ENCODE peak calls at places on chromosomes 3 and 15, in four cellular contexts. One of them, this sample, is unnamed.

GRCh38 chr3:169954142-169954756 is 12.4 kb upstream of the SEC62 start:
- DNase-seq in CD4-positive, CD25-positive, alpha-beta regulatory T cell: no peak
- DNase-seq in CD8-positive, alpha-beta memory T cell: no peak
- DNase-seq in tibial artery: no peak
- DNase-seq in this sample: no peak

GRCh38 chr3:69739204-69740102 is at the start of gene MITF:
- DNase-seq in CD4-positive, CD25-positive, alpha-beta regulatory T cell: peak; percentile 16
- DNase-seq in tibial artery: peak; percentile 96
- DNase-seq in CD8-positive, alpha-beta memory T cell: no peak
- DNase-seq in this sample: peak; percentile 80

GRCh38 chr3:44962606-44963393 is 13.2 kb downstream of the ZDHHC3 start:
- DNase-seq in tibial artery: no peak
- DNase-seq in CD8-positive, alpha-beta memory T cell: no peak
- DNase-seq in CD4-positive, CD25-positive, alpha-beta regulatory T cell: no peak
- DNase-seq in this sample: no peak

GRCh38 chr15:74327756-74328155 is 39.7 kb downstream of the CYP11A1 start:
- DNase-seq in tibial artery: no peak
- DNase-seq in CD4-positive, CD25-positive, alpha-beta regulatory T cell: no peak
- DNase-seq in CD8-positive, alpha-beta memory T cell: no peak
- DNase-seq in this sample: no peak

GRCh38 chr3:123605789-123606234 is 21.0 kb upstream of the HACD2 start:
- DNase-seq in CD4-positive, CD25-positive, alpha-beta regulatory T cell: no peak
- DNase-seq in tibial artery: no peak
- DNase-seq in CD8-positive, alpha-beta memory T cell: no peak
- DNase-seq in this sample: no peak

GRCh38 chr3:52240059-52240885 is 1.3 kb upstream of the TWF2 start:
- DNase-seq in CD8-positive, alpha-beta memory T cell: no peak
- DNase-seq in tibial artery: peak; percentile 82
- DNase-seq in CD4-positive, CD25-positive, alpha-beta regulatory T cell: peak; percentile 85
- DNase-seq in this sample: no peak

GRCh38 chr15:28086175-28086703 is 12.9 kb downstream of the OCA2 start:
- DNase-seq in CD4-positive, CD25-positive, alpha-beta regulatory T cell: peak; percentile 62
- DNase-seq in tibial artery: peak; percentile 73
- DNase-seq in CD8-positive, alpha-beta memory T cell: peak; percentile 52
- DNase-seq in this sample: no peak

GRCh38 chr15:22902046-22902445 is 63.6 kb downstream of the NIPA2 start:
- DNase-seq in CD8-positive, alpha-beta memory T cell: no peak
- DNase-seq in CD4-positive, CD25-positive, alpha-beta regulatory T cell: no peak
- DNase-seq in tibial artery: no peak
- DNase-seq in this sample: no peak

GRCh38 chr15:77355321-77355720 is 64.6 kb downstream of the PEAK1 start:
- DNase-seq in tibial artery: no peak
- DNase-seq in CD4-positive, CD25-positive, alpha-beta regulatory T cell: no peak
- DNase-seq in CD8-positive, alpha-beta memory T cell: no peak
- DNase-seq in this sample: no peak

GRCh38 chr3:176526194-176526593 is 671.1 kb downstream of the TBL1XR1 start:
- DNase-seq in CD4-positive, CD25-positive, alpha-beta regulatory T cell: no peak
- DNase-seq in tibial artery: no peak
- DNase-seq in CD8-positive, alpha-beta memory T cell: no peak
- DNase-seq in this sample: no peak

GRCh38 chr3:64150527-64151238 is 74.6 kb downstream of the PRICKLE2 start:
- DNase-seq in CD4-positive, CD25-positive, alpha-beta regulatory T cell: no peak
- DNase-seq in CD8-positive, alpha-beta memory T cell: no peak
- DNase-seq in tibial artery: peak; percentile 29
- DNase-seq in this sample: no peak

GRCh38 chr3:49771340-49771938 is 14.9 kb downstream of the IP6K1 start:
- DNase-seq in CD8-positive, alpha-beta memory T cell: no peak
- DNase-seq in CD4-positive, CD25-positive, alpha-beta regulatory T cell: no peak
- DNase-seq in tibial artery: no peak
- DNase-seq in this sample: no peak

GRCh38 chr15:40436116-40436891 is 4.4 kb upstream of the BAHD1 start:
- DNase-seq in tibial artery: no peak
- DNase-seq in CD8-positive, alpha-beta memory T cell: no peak
- DNase-seq in CD4-positive, CD25-positive, alpha-beta regulatory T cell: no peak
- DNase-seq in this sample: no peak

GRCh38 chr15:38888701-38889154 is 324.1 kb upstream of the RASGRP1 start:
- DNase-seq in CD4-positive, CD25-positive, alpha-beta regulatory T cell: no peak
- DNase-seq in CD8-positive, alpha-beta memory T cell: no peak
- DNase-seq in tibial artery: no peak
- DNase-seq in this sample: no peak

GRCh38 chr15:82944840-82945239 is 7.7 kb downstream of the HOMER2 start:
- DNase-seq in tibial artery: no peak
- DNase-seq in CD8-positive, alpha-beta memory T cell: no peak
- DNase-seq in CD4-positive, CD25-positive, alpha-beta regulatory T cell: no peak
- DNase-seq in this sample: no peak

GRCh38 chr15:101675015-101675414 is 22.8 kb upstream of the TM2D3 start:
- DNase-seq in tibial artery: no peak
- DNase-seq in CD8-positive, alpha-beta memory T cell: no peak
- DNase-seq in CD4-positive, CD25-positive, alpha-beta regulatory T cell: no peak
- DNase-seq in this sample: no peak

GRCh38 chr3:171329759-171330158 is 130.4 kb downstream of the TNIK start:
- DNase-seq in tibial artery: no peak
- DNase-seq in CD4-positive, CD25-positive, alpha-beta regulatory T cell: no peak
- DNase-seq in CD8-positive, alpha-beta memory T cell: no peak
- DNase-seq in this sample: no peak

GRCh38 chr3:154314152-154314551 is 10.1 kb downstream of the DHX36 start:
- DNase-seq in CD4-positive, CD25-positive, alpha-beta regulatory T cell: no peak
- DNase-seq in CD8-positive, alpha-beta memory T cell: no peak
- DNase-seq in tibial artery: no peak
- DNase-seq in this sample: no peak

GRCh38 chr3:73324203-73325155 is 263.0 kb downstream of the EBLN2 start:
- DNase-seq in tibial artery: no peak
- DNase-seq in CD8-positive, alpha-beta memory T cell: no peak
- DNase-seq in CD4-positive, CD25-positive, alpha-beta regulatory T cell: no peak
- DNase-seq in this sample: no peak

GRCh38 chr15:70195808-70196304 is 98.1 kb upstream of the TLE3 start:
- DNase-seq in tibial artery: peak; percentile 85
- DNase-seq in CD4-positive, CD25-positive, alpha-beta regulatory T cell: no peak
- DNase-seq in CD8-positive, alpha-beta memory T cell: no peak
- DNase-seq in this sample: no peak

GRCh38 chr15:29736745-29737023 is 85.6 kb downstream of the TJP1 start:
- DNase-seq in CD4-positive, CD25-positive, alpha-beta regulatory T cell: no peak
- DNase-seq in tibial artery: no peak
- DNase-seq in CD8-positive, alpha-beta memory T cell: no peak
- DNase-seq in this sample: no peak

GRCh38 chr15:23416349-23417276 is 30.4 kb downstream of the GOLGA6L2 start:
- DNase-seq in CD4-positive, CD25-positive, alpha-beta regulatory T cell: no peak
- DNase-seq in CD8-positive, alpha-beta memory T cell: no peak
- DNase-seq in tibial artery: no peak
- DNase-seq in this sample: no peak

GRCh38 chr3:100316656-100317069 is 17.9 kb upstream of the NIT2 start:
- DNase-seq in tibial artery: peak; percentile 31
- DNase-seq in CD4-positive, CD25-positive, alpha-beta regulatory T cell: peak; percentile 77
- DNase-seq in CD8-positive, alpha-beta memory T cell: peak; percentile 41
- DNase-seq in this sample: peak; percentile 16

GRCh38 chr15:73948982-73949381 is 22.7 kb downstream of the LOXL1 start:
- DNase-seq in CD8-positive, alpha-beta memory T cell: no peak
- DNase-seq in tibial artery: no peak
- DNase-seq in CD4-positive, CD25-positive, alpha-beta regulatory T cell: no peak
- DNase-seq in this sample: no peak

GRCh38 chr3:153142961-153143360 is 19.1 kb upstream of the RAP2B start:
- DNase-seq in CD4-positive, CD25-positive, alpha-beta regulatory T cell: no peak
- DNase-seq in CD8-positive, alpha-beta memory T cell: no peak
- DNase-seq in tibial artery: no peak
- DNase-seq in this sample: no peak

GRCh38 chr15:50828610-50829206 is 63.2 kb upstream of the SPPL2A start:
- DNase-seq in CD4-positive, CD25-positive, alpha-beta regulatory T cell: no peak
- DNase-seq in tibial artery: peak; percentile 37
- DNase-seq in CD8-positive, alpha-beta memory T cell: no peak
- DNase-seq in this sample: no peak

GRCh38 chr3:15520185-15520584 is 1.3 kb downstream of the COLQ start:
- DNase-seq in CD8-positive, alpha-beta memory T cell: no peak
- DNase-seq in tibial artery: no peak
- DNase-seq in CD4-positive, CD25-positive, alpha-beta regulatory T cell: no peak
- DNase-seq in this sample: no peak

GRCh38 chr3:73101916-73102315 is 40.5 kb downstream of the EBLN2 start:
- DNase-seq in tibial artery: no peak
- DNase-seq in CD4-positive, CD25-positive, alpha-beta regulatory T cell: no peak
- DNase-seq in CD8-positive, alpha-beta memory T cell: no peak
- DNase-seq in this sample: no peak

GRCh38 chr3:27228805-27229204 is 140.4 kb downstream of the NEK10 start:
- DNase-seq in CD4-positive, CD25-positive, alpha-beta regulatory T cell: no peak
- DNase-seq in tibial artery: no peak
- DNase-seq in CD8-positive, alpha-beta memory T cell: no peak
- DNase-seq in this sample: no peak

GRCh38 chr15:67331676-67332075 is 77.1 kb downstream of the IQCH start:
- DNase-seq in tibial artery: no peak
- DNase-seq in CD4-positive, CD25-positive, alpha-beta regulatory T cell: no peak
- DNase-seq in CD8-positive, alpha-beta memory T cell: no peak
- DNase-seq in this sample: no peak

GRCh38 chr3:158768361-158768787 is 33.5 kb upstream of the MFSD1 start:
- DNase-seq in tibial artery: peak; percentile 82
- DNase-seq in CD8-positive, alpha-beta memory T cell: no peak
- DNase-seq in CD4-positive, CD25-positive, alpha-beta regulatory T cell: no peak
- DNase-seq in this sample: no peak

GRCh38 chr15:86837631-86838030 is 758.0 kb downstream of the AGBL1 start:
- DNase-seq in CD4-positive, CD25-positive, alpha-beta regulatory T cell: no peak
- DNase-seq in tibial artery: no peak
- DNase-seq in CD8-positive, alpha-beta memory T cell: no peak
- DNase-seq in this sample: no peak

GRCh38 chr15:41465822-41466421 is 27.8 kb upstream of the ITPKA start:
- DNase-seq in CD8-positive, alpha-beta memory T cell: peak; percentile 21
- DNase-seq in tibial artery: no peak
- DNase-seq in CD4-positive, CD25-positive, alpha-beta regulatory T cell: peak; percentile 73
- DNase-seq in this sample: no peak

GRCh38 chr3:48919215-48920138 is 835 bp downstream of the ARIH2 start:
- DNase-seq in CD4-positive, CD25-positive, alpha-beta regulatory T cell: peak; percentile 84
- DNase-seq in CD8-positive, alpha-beta memory T cell: peak; percentile 70
- DNase-seq in tibial artery: peak; percentile 31
- DNase-seq in this sample: no peak

GRCh38 chr3:12707425-12707824 is 43.5 kb upstream of the RAF1 start:
- DNase-seq in CD8-positive, alpha-beta memory T cell: no peak
- DNase-seq in tibial artery: peak; percentile 22
- DNase-seq in CD4-positive, CD25-positive, alpha-beta regulatory T cell: no peak
- DNase-seq in this sample: no peak

GRCh38 chr3:14007006-14007405 is 117.7 kb downstream of the CHCHD4 start:
- DNase-seq in CD4-positive, CD25-positive, alpha-beta regulatory T cell: no peak
- DNase-seq in tibial artery: no peak
- DNase-seq in CD8-positive, alpha-beta memory T cell: no peak
- DNase-seq in this sample: no peak

GRCh38 chr15:51093865-51094605 is 671 bp downstream of the TNFAIP8L3 start:
- DNase-seq in CD8-positive, alpha-beta memory T cell: no peak
- DNase-seq in CD4-positive, CD25-positive, alpha-beta regulatory T cell: no peak
- DNase-seq in tibial artery: peak; percentile 75
- DNase-seq in this sample: no peak

GRCh38 chr3:46695177-46695961 is 1.9 kb upstream of the ALS2CL start:
- DNase-seq in tibial artery: peak; percentile 80
- DNase-seq in CD8-positive, alpha-beta memory T cell: peak; percentile 43
- DNase-seq in CD4-positive, CD25-positive, alpha-beta regulatory T cell: peak; percentile 83
- DNase-seq in this sample: peak; percentile 66

GRCh38 chr15:100318880-100319279 is 22.9 kb downstream of the ADAMTS17 start:
- DNase-seq in CD8-positive, alpha-beta memory T cell: no peak
- DNase-seq in tibial artery: no peak
- DNase-seq in CD4-positive, CD25-positive, alpha-beta regulatory T cell: no peak
- DNase-seq in this sample: no peak

GRCh38 chr15:69973102-69973714 is 124.5 kb downstream of the TLE3 start:
- DNase-seq in CD4-positive, CD25-positive, alpha-beta regulatory T cell: peak; percentile 28
- DNase-seq in tibial artery: no peak
- DNase-seq in CD8-positive, alpha-beta memory T cell: no peak
- DNase-seq in this sample: no peak

GRCh38 chr3:128487813-128488635 is 5.0 kb downstream of the GATA2 start:
- DNase-seq in CD8-positive, alpha-beta memory T cell: no peak
- DNase-seq in tibial artery: peak; percentile 76
- DNase-seq in CD4-positive, CD25-positive, alpha-beta regulatory T cell: peak; percentile 27
- DNase-seq in this sample: no peak
- H3K4me3 ChIP-seq in CD8-positive, alpha-beta memory T cell: peak overlapping the region; percentile 41
- H3K4me3 ChIP-seq in tibial artery: peak overlapping the region; percentile 52
- H3K4me3 ChIP-seq in CD4-positive, CD25-positive, alpha-beta regulatory T cell: no peak overlapping the region
- H3K4me3 ChIP-seq in this sample: peak overlapping the region; percentile 21

GRCh38 chr15:48630245-48630644 is 15.3 kb downstream of the FBN1 start:
- DNase-seq in tibial artery: no peak
- DNase-seq in CD8-positive, alpha-beta memory T cell: no peak
- DNase-seq in CD4-positive, CD25-positive, alpha-beta regulatory T cell: no peak
- DNase-seq in this sample: no peak
- H3K4me3 ChIP-seq in tibial artery: no peak overlapping the region
- H3K4me3 ChIP-seq in CD8-positive, alpha-beta memory T cell: no peak overlapping the region
- H3K4me3 ChIP-seq in CD4-positive, CD25-positive, alpha-beta regulatory T cell: no peak overlapping the region
- H3K4me3 ChIP-seq in this sample: no peak overlapping the region

DNA sequence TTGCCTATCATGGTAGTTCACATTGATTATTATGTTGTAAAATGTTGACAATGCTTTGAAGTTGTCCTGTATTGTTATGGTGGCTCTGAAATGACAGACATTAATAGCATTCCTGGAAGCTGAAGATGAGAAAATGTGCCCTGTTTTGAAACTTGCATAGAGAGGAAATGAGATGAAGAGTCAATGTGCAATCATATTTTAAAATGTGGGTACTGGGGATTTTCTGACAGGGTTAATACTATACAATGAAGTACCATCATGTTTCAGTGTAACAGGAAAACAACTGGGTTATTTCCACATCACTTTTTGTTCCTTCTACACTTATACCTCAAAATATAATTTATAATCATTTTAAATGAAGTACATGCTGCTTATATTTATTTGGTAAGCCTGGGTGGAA is 2.9 kb downstream of the RBMS3 start:
- DNase-seq in CD4-positive, CD25-positive, alpha-beta regulatory T cell: peak; percentile 23
- DNase-seq in CD8-positive, alpha-beta memory T cell: no peak
- DNase-seq in tibial artery: no peak
- DNase-seq in this sample: no peak
- H3K4me3 ChIP-seq in CD4-positive, CD25-positive, alpha-beta regulatory T cell: peak overlapping the region; percentile 85
- H3K4me3 ChIP-seq in CD8-positive, alpha-beta memory T cell: no peak overlapping the region
- H3K4me3 ChIP-seq in tibial artery: peak overlapping the region; percentile 64
- H3K4me3 ChIP-seq in this sample: no peak overlapping the region

DNA sequence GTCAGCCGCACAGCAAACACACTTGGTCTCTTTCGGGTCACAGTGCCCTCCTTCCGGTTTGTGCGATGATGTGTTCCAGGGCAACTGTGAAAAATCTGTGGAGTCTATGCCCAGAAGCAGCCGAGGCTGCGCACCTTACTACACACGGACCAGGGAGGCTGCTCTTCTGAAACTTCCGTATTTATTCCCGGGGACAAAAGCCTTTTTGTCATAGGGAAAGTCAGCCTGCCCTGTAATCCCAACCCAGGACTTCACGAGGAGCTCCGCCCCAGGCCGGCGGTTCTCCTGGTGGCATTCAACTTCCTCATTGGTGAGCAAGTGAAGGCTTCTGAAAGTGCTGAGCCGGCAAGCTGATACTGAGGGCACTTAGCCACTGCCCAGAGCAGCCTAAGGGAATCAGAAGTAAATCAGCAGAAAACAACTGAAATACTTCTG is 126.5 kb downstream of the FMN1 start:
- DNase-seq in CD4-positive, CD25-positive, alpha-beta regulatory T cell: peak; percentile 11
- DNase-seq in tibial artery: peak; percentile 78
- DNase-seq in CD8-positive, alpha-beta memory T cell: peak; percentile 13
- DNase-seq in this sample: no peak
- H3K4me3 ChIP-seq in CD4-positive, CD25-positive, alpha-beta regulatory T cell: no peak overlapping the region
- H3K4me3 ChIP-seq in tibial artery: no peak overlapping the region
- H3K4me3 ChIP-seq in CD8-positive, alpha-beta memory T cell: peak overlapping the region; percentile 39
- H3K4me3 ChIP-seq in this sample: no peak overlapping the region

GRCh38 chr3:195897081-195897852 is 11.1 kb downstream of the TNK2 start:
- DNase-seq in tibial artery: peak; percentile 42
- DNase-seq in CD8-positive, alpha-beta memory T cell: no peak
- DNase-seq in CD4-positive, CD25-positive, alpha-beta regulatory T cell: no peak
- DNase-seq in this sample: no peak
- H3K4me3 ChIP-seq in tibial artery: peak overlapping the region; percentile 70
- H3K4me3 ChIP-seq in CD8-positive, alpha-beta memory T cell: no peak overlapping the region
- H3K4me3 ChIP-seq in CD4-positive, CD25-positive, alpha-beta regulatory T cell: no peak overlapping the region
- H3K4me3 ChIP-seq in this sample: no peak overlapping the region

This sample was measured in iPS DF 6.9.